ENCODE peak calls at places on chromosomes 5 and 9, in seven cellular contexts. U, H, L, X, A, R and F are unnamed samples. For H3K4me1, the result is how much of the 10 kb centered on the place peaks cover.

GRCh38 chr9:16806674-16807073 is 63.8 kb downstream of the BNC2 start:
- DNase-seq in L (no peak), H (no peak), U (no peak), X (no peak), R (no peak), A (no peak), F (no peak)

GRCh38 chr9:134986957-134987356 is 69.2 kb upstream of the FCN1 start:
- DNase-seq in A (no peak), U (no peak), H (no peak), X (no peak), R (no peak), L (no peak), F (no peak)

GRCh38 chr9:32571969-32572899 is 725 bp downstream of the NDUFB6 start:
- DNase-seq in X (no peak), R (peak), H (no peak), U (peak), A (peak), L (peak), F (peak)

GRCh38 chr5:180436275-180436674 is 57.9 kb upstream of the CNOT6 start:
- DNase-seq in A (no peak), H (peak), R (no peak), L (no peak), X (no peak), U (no peak), F (no peak)

GRCh38 chr5:135825373-135826220 is 8.9 kb upstream of the SLC25A48 start:
- DNase-seq in X (no peak), A (no peak), R (peak), U (no peak), L (no peak), H (no peak), F (no peak)

GRCh38 chr5:109589239-109589638 is 100.5 kb upstream of the MAN2A1 start:
- DNase-seq in R (no peak), L (no peak), X (no peak), H (no peak), A (no peak), U (no peak), F (no peak)

GRCh38 chr5:151682751-151683331 is 3.9 kb downstream of the SPARC start:
- DNase-seq in X (peak), H (no peak), R (no peak), L (no peak), A (no peak), U (no peak), F (no peak)

GRCh38 chr5:174063092-174063756 is 17.7 kb downstream of the NSG2 start:
- DNase-seq in X (no peak), L (no peak), A (no peak), U (no peak), H (no peak), R (no peak), F (no peak)

GRCh38 chr9:88737031-88737430 is 202.1 kb downstream of the NXNL2 start:
- DNase-seq in L (peak), U (no peak), R (no peak), X (no peak), A (no peak), H (no peak), F (no peak)

GRCh38 chr9:34501889-34502425 is 20.8 kb downstream of the ENHO start:
- DNase-seq in H (peak), A (peak), U (peak), R (peak), L (peak), X (peak), F (peak)

GRCh38 chr5:39977231-39977630 is 552.5 kb upstream of the DAB2 start:
- DNase-seq in L (no peak), R (no peak), U (no peak), A (no peak), H (no peak), X (no peak), F (no peak)

GRCh38 chr9:128689293-128689770 is 310 bp downstream of the SET start:
- DNase-seq in X (peak), R (peak), L (no peak), U (peak), H (no peak), A (peak), F (peak)

GRCh38 chr9:128688501-128689292 is at the start of gene SET:
- DNase-seq in L (peak), X (peak), U (peak), A (peak), H (peak), R (peak), F (peak)

GRCh38 chr9:128685636-128686489 is 3.2 kb upstream of the SET start:
- DNase-seq in H (no peak), A (no peak), L (no peak), X (no peak), R (no peak), U (no peak), F (no peak)

GRCh38 chr9:128685022-128685332 is 4.0 kb upstream of the SET start:
- DNase-seq in A (no peak), U (no peak), R (no peak), L (no peak), H (no peak), X (no peak), F (no peak)

GRCh38 chr9:128687453-128687852 is 1.6 kb upstream of the SET start:
- DNase-seq in U (no peak), A (no peak), L (no peak), R (no peak), X (no peak), H (no peak), F (no peak)
- H3K4me1 ChIP-seq in U (under half), A (under half), L (under half), R (under half), X (under half), H (under half), F (half or more)

GRCh38 chr9:85541876-85542275 is 199.9 kb downstream of the AGTPBP1 start:
- DNase-seq in L (peak), U (no peak), A (no peak), H (no peak), R (no peak), X (no peak), F (no peak)
- H3K27ac ChIP-seq in L (no peak), U (no peak), A (no peak), H (no peak), R (no peak), X (no peak), F (no peak)

GRCh38 chr5:36883894-36884462 is 7.4 kb downstream of the NIPBL start:
- DNase-seq in U (no peak), R (no peak), A (no peak), X (no peak), H (no peak), L (no peak), F (no peak)

GRCh38 chr5:36887532-36887931 is 11.0 kb downstream of the NIPBL start:
- DNase-seq in L (no peak), U (no peak), X (no peak), R (no peak), H (no peak), A (no peak), F (no peak)

GRCh38 chr5:36886791-36887190 is 10.2 kb downstream of the NIPBL start:
- DNase-seq in R (no peak), H (no peak), A (no peak), L (no peak), X (no peak), U (no peak), F (no peak)

GRCh38 chr5:36885149-36885548 is 8.6 kb downstream of the NIPBL start:
- DNase-seq in H (no peak), A (no peak), R (no peak), U (no peak), L (no peak), X (no peak), F (no peak)

DNA sequence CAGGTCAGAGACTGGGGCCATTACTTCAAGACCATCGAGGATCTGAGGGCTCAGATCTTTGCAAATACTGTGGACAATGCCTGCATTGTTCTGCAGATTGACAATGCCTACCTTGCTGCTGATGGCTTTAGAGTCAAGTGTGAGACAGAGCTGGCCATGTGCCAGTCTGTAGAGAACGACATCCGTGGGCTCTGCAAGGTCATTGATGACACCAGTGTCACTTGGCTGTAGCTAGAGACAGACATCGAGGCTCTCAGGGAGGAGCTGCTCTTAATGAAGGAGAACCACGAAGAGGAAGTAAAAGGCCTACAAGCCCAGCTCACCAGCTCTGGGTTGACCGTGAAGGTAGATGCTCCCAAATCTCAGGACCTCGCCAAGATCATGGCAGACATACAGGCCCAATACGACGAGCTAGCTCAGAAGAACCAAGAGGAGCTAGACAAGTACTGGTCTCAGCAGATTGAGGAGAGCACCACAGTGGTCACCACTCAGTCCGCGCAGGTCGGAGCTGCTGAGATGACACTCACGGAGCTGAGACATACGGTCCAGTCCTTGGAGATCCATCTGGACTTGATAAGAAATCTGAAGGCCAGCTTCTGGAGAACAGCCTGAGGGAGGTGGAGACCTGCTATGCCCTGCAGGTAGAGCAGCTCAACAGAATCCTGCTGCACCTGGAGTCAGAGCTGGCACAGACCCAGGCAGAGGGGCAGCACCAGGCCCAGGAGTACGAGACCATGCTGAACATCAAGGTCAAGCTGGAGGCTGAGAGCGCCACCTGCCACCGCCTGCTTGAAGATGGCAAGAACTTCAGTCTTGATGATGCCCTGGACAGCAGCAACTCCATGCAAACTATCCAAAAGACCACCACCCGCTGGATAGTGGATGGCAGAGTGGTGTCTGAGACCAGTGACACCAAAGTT is 9.3 kb downstream of the NIPBL start:
- DNase-seq in A (no peak), X (no peak), U (no peak), L (no peak), H (no peak), R (no peak), F (no peak)
- H3K4me1 ChIP-seq in A (under half), X (under half), U (under half), L (under half), H (under half), R (under half), F (half or more)

GRCh38 chr5:139955053-139955605 is 88.0 kb downstream of the NRG2 start:
- DNase-seq in A (no peak), H (peak), R (no peak), U (no peak), L (no peak), X (no peak), F (no peak)
- H3K27ac ChIP-seq in A (no peak), H (no peak), R (no peak), U (no peak), L (no peak), X (no peak), F (no peak)